ENCODE peak calls at places on chromosomes 5 and 9, in nine cellular contexts. Y is CD8-positive, alpha-beta T cell; Q is WTC11; W is dorsolateral prefrontal cortex; U is WERI-Rb-1; I is foreskin fibroblast; B is GM13976; O is natural killer cell; C is epithelial cell of proximal tubule. V is an unnamed sample.

GRCh38 chr5:134874831-134875655 is 872 bp downstream of the TXNDC15 start:
- DNase-seq in W (peak; percentile 41), U (peak; percentile 40), B (peak; percentile 56), Q (no peak), Y (peak; percentile 10), O (peak; percentile 16), C (peak; percentile 35), I (peak; percentile 81), V (no peak)

GRCh38 chr5:78544531-78545200 is 103.9 kb downstream of the LHFPL2 start:
- DNase-seq in Q (no peak), W (no peak), I (peak; percentile 64), Y (no peak), U (no peak), B (no peak), O (no peak), C (no peak), V (no peak)

GRCh38 chr5:528625-529511 is 4.6 kb upstream of the SLC9A3 start:
- DNase-seq in B (no peak), Y (no peak), C (no peak), W (no peak), O (no peak), U (no peak), I (no peak), Q (no peak), V (no peak)

GRCh38 chr5:93078082-93079038 is 502.7 kb downstream of the NR2F1-AS1 start:
- DNase-seq in B (no peak), Q (no peak), U (peak; percentile 24), C (peak; percentile 61), O (no peak), W (peak; percentile 20), I (peak; percentile 99), Y (no peak), V (no peak)

GRCh38 chr9:91948423-91949292 is 1.4 kb downstream of the ROR2 start:
- DNase-seq in Q (peak; percentile 77), Y (no peak), C (no peak), O (no peak), W (no peak), B (peak; percentile 64), U (peak; percentile 75), I (no peak), V (peak; percentile 82)

GRCh38 chr5:152376871-152377270 is 28.2 kb downstream of the NMUR2 start:
- DNase-seq in I (no peak), U (no peak), C (no peak), O (no peak), B (no peak), Y (no peak), Q (no peak), W (no peak), V (no peak)

GRCh38 chr9:22147818-22148573 is 138.9 kb upstream of the CDKN2B start:
- DNase-seq in B (no peak), I (peak; percentile 90), Q (no peak), O (no peak), W (no peak), C (no peak), U (no peak), Y (no peak), V (no peak)

GRCh38 chr5:95178046-95178651 is 106.7 kb downstream of the MCTP1 start:
- DNase-seq in W (no peak), C (peak; percentile 66), I (peak; percentile 0), O (no peak), B (no peak), Y (no peak), Q (peak; percentile 80), U (peak; percentile 83), V (no peak)

GRCh38 chr5:72210913-72211670 is 103.8 kb downstream of the MAP1B start:
- DNase-seq in C (peak; percentile 35), I (peak; percentile 81), Q (no peak), W (no peak), B (no peak), O (no peak), U (no peak), Y (no peak), V (no peak)

GRCh38 chr9:130029223-130029583 is 13.8 kb downstream of the FNBP1 start:
- DNase-seq in U (no peak), Y (no peak), W (no peak), O (no peak), B (no peak), I (no peak), Q (no peak), C (no peak), V (no peak)

DNA sequence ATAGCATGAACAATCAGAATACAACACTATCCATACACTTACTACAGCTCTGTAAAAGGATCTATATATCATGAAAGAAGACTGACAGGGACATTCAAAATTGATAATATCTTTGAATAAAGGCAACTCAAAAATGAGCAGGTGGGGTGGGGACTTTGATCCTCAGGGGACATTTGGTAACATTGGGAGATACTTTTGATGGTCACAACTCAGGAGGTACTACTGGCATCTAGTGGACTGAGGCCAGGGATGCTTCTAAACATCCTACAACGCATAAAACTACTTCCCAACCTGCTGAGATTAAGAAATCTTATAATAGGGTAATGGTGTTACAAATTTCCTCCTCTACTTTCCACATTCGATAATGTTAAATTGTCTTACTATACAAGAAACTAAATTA is 243.9 kb downstream of the ARL15 start:
- DNase-seq in U (no peak), W (no peak), O (no peak), C (no peak), B (no peak), Q (no peak), I (no peak), Y (no peak), V (no peak)
- TF ChIP-seq CTCF in U (no peak), W (no peak), O (no peak), C (no peak), B (no peak), Q (no peak), I (no peak), Y (no peak), V (no peak)

GRCh38 chr5:145853952-145854351 is 18.8 kb upstream of the PRELID2 start:
- DNase-seq in B (no peak), W (no peak), Q (no peak), Y (no peak), U (no peak), C (no peak), I (no peak), O (no peak), V (no peak)

GRCh38 chr5:145858929-145859328 is 13.9 kb downstream of the GRXCR2 start:
- DNase-seq in Y (no peak), O (no peak), W (no peak), I (no peak), Q (no peak), C (no peak), B (no peak), U (no peak), V (no peak)

GRCh38 chr5:145854651-145855258 is 18.1 kb downstream of the GRXCR2 start:
- DNase-seq in C (no peak), I (peak; percentile 59), W (no peak), Q (no peak), O (no peak), B (no peak), U (no peak), Y (no peak), V (no peak)

GRCh38 chr5:145855842-145856267 is 17.0 kb downstream of the GRXCR2 start:
- DNase-seq in Q (no peak), I (no peak), Y (no peak), W (no peak), B (no peak), C (no peak), O (no peak), U (no peak), V (no peak)

GRCh38 chr5:145856285-145856818 is 16.5 kb downstream of the GRXCR2 start:
- DNase-seq in Q (peak; percentile 73), I (peak; percentile 52), Y (no peak), U (no peak), W (no peak), C (no peak), B (peak; percentile 10), O (no peak), V (peak; percentile 70)
- TF ChIP-seq CTCF in Q (no peak), I (no peak), Y (no peak), U (no peak), W (no peak), C (no peak), B (no peak), O (no peak), V (no peak)

GRCh38 chr5:41128291-41128690 is 57.1 kb upstream of the MROH2B start:
- DNase-seq in O (no peak), C (peak; percentile 25), Q (no peak), U (no peak), B (no peak), I (no peak), Y (no peak), W (no peak), V (no peak)

GRCh38 chr5:41120600-41120999 is 49.5 kb upstream of the MROH2B start:
- DNase-seq in W (no peak), O (no peak), Q (no peak), U (no peak), Y (no peak), B (no peak), C (no peak), I (no peak), V (no peak)

GRCh38 chr5:41118177-41118576 is 47.0 kb upstream of the MROH2B start:
- DNase-seq in O (no peak), U (no peak), I (no peak), W (no peak), Q (no peak), C (no peak), Y (no peak), B (no peak), V (no peak)

DNA sequence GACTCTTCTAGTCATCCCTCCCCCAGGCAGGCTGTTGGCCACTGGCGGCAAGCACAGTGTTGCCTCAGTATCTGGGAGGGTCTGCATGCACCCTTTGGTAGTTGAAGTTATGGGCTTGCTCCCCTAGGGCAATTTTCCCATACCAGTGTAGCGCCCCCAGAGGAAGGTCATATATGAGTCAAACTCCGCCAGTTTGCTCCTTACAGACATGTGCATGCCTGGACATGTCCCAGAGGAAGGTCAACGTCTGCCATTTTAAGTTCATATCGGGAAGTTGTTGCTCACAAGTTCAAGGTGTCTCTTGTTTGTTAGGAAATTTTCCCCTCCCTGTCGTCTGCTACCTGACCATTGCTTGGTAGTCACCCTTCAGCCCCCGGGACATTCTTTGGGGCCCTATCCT is 51.3 kb upstream of the MROH2B start:
- DNase-seq in O (no peak), Y (no peak), I (no peak), B (no peak), U (no peak), C (no peak), W (no peak), Q (peak; percentile 18), V (no peak)
- TF ChIP-seq CTCF in O (no peak), Y (no peak), I (no peak), B (no peak), U (no peak), C (no peak), W (no peak), Q (no peak), V (no peak)

GRCh38 chr5:74935752-74936091 is 69.5 kb upstream of the FAM169A start:
- DNase-seq in B (no peak), C (no peak), I (no peak), Y (no peak), U (no peak), Q (no peak), O (no peak), W (no peak), V (no peak)

GRCh38 chr5:74938250-74938649 is 72.1 kb upstream of the FAM169A start:
- DNase-seq in Y (no peak), C (no peak), U (no peak), Q (no peak), I (no peak), O (no peak), B (no peak), W (no peak), V (no peak)

GRCh38 chr5:74940782-74941363 is 74.7 kb upstream of the FAM169A start:
- DNase-seq in Y (no peak), U (no peak), Q (no peak), O (no peak), W (no peak), C (no peak), B (no peak), I (no peak), V (no peak)

GRCh38 chr5:74934949-74935751 is 69.0 kb upstream of the FAM169A start:
- DNase-seq in W (no peak), Y (peak; percentile 10), I (peak; percentile 88), C (peak; percentile 88), Q (no peak), B (no peak), O (no peak), U (no peak), V (no peak)
- TF ChIP-seq CTCF in W (peak; percentile 37), Y (no peak), I (peak; percentile 45), C (peak; percentile 62), Q (no peak), B (no peak), O (no peak), U (peak; percentile 29), V (peak; percentile 55)